ENCODE peak calls at places on chromosomes 7 and 10, in four cellular contexts. H is psoas muscle, R is upper lobe of right lung, Z is tibial artery. O is an unnamed sample. For H3K4me1 and H3K36me3, the result is how much of the 10 kb centered on the place peaks cover.

GRCh38 chr10:34677591-34677990 is 137.5 kb downstream of the PARD3 start:
- DNase-seq in H (no peak), R (no peak), Z (no peak), O (no peak)

GRCh38 chr7:128831994-128832879 is 2.0 kb downstream of the FLNC start:
- DNase-seq in H (peak), R (peak), Z (peak), O (no peak)

GRCh38 chr10:30818854-30819253 is 189.3 kb upstream of the LYZL2 start:
- DNase-seq in H (peak), R (no peak), Z (peak), O (no peak)

GRCh38 chr7:134742688-134743350 is 36.6 kb upstream of the CALD1 start:
- DNase-seq in H (peak), R (no peak), Z (peak), O (peak)

GRCh38 chr10:92014620-92015019 is 91.0 kb downstream of the BTAF1 start:
- DNase-seq in H (no peak), R (no peak), Z (no peak), O (no peak)

GRCh38 chr7:131105294-131105802 is 222.3 kb upstream of the MKLN1 start:
- DNase-seq in H (no peak), R (no peak), Z (peak), O (no peak)

GRCh38 chr10:102375867-102376266 is 19.6 kb upstream of the NFKB2 start:
- DNase-seq in H (no peak), R (no peak), Z (no peak), O (no peak)

GRCh38 chr10:30502266-30503058 is 68.5 kb downstream of the MAP3K8 start:
- DNase-seq in H (no peak), R (no peak), Z (peak), O (peak)

GRCh38 chr10:24726626-24727025 is 2.9 kb upstream of the ARHGAP21 start:
- DNase-seq in H (no peak), R (no peak), Z (no peak), O (no peak)

GRCh38 chr7:104981671-104982036 is 32.4 kb upstream of the KMT2E start:
- DNase-seq in H (no peak), R (no peak), Z (no peak), O (no peak)

GRCh38 chr7:104980969-104981670 is 32.9 kb upstream of the KMT2E start:
- DNase-seq in H (no peak), R (no peak), Z (no peak), O (no peak)

GRCh38 chr7:104979167-104979841 is 34.7 kb upstream of the KMT2E start:
- DNase-seq in H (peak), R (no peak), Z (peak), O (peak)

GRCh38 chr7:104982308-104982755 is 31.7 kb upstream of the KMT2E start:
- DNase-seq in H (no peak), R (no peak), Z (no peak), O (no peak)

DNA sequence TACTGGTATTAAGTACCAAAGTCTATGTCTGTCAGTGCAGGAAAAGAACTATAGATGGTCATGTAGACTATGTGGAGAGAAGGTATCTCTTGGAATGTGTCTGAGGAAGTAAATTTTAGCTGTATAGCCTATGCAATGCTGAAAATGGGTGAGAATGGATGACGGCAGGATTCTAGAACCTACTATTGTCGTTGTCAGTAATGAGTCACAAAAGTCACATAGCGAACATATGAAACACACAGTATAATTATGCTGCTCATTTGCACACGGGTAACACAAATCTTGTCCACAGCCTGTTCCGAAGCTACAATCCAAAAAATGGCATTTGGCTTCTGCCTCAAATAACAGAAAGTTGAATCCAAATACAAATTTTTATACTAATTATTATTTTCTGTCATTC is 33.6 kb upstream of the KMT2E start:
- DNase-seq in H (no peak), R (no peak), Z (no peak), O (no peak)
- H3K4me1 ChIP-seq in H (half or more), R (half or more), Z (half or more), O (half or more)

GRCh38 chr7:76220185-76221057 is 18.7 kb downstream of the SRRM3 start:
- DNase-seq in H (peak), R (no peak), Z (no peak), O (no peak)
- TF ChIP-seq CTCF in H (no peak), R (no peak), Z (no peak), O (no peak)

DNA sequence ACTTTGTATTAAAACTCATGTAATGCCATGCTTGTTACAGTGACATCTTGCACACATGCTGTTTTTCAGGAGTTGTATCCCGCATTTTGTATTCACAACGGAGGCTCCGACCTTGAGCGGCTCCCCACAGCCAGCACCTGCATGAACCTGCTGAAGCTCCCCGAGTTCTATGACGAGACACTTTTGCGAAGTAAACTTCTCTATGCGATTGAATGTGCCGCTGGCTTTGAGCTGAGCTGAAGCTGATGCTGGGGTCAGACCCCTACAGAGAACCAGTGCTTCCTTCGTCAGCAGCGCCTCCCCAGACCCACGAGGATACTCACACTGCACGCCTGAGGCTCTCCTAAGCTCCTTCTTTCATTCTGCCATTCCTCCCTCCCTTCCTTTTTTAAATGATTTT is 69.3 kb upstream of the DNAJB6 start:
- DNase-seq in H (no peak), R (no peak), Z (no peak), O (no peak)
- H3K36me3 ChIP-seq in H (half or more), R (under half), Z (half or more), O (under half)

GRCh38 chr7:105009667-105010537 is 4.1 kb upstream of the KMT2E start:
- DNase-seq in H (no peak), R (no peak), Z (no peak), O (no peak)
- H3K4me1 ChIP-seq in H (under half), R (under half), Z (under half), O (under half)

GRCh38 chr10:103699611-103700435 is 155.6 kb downstream of the SH3PXD2A start:
- DNase-seq in H (no peak), R (no peak), Z (no peak), O (no peak)
- TF ChIP-seq CTCF in H (no peak), R (no peak), Z (no peak), O (no peak)

O was measured in mucosa of descending colon.